ENCODE peak calls at places on chromosome 4, in eight cellular contexts. D, B, Y, G, J, M, C and Q are unnamed samples.

GRCh38 chr4:89835413-89835812 is 1.5 kb downstream of the SNCA start:
- DNase-seq in D (no peak), B (no peak), Y (no peak), G (no peak), J (no peak), M (no peak), C (no peak), Q (no peak)

GRCh38 chr4:22477136-22477793 is 38.6 kb downstream of the ADGRA3 start:
- DNase-seq in D (no peak), B (no peak), Y (no peak), G (no peak), J (no peak), M (no peak), C (no peak), Q (no peak)

GRCh38 chr4:10008208-10009005 is 12.9 kb downstream of the SLC2A9 start:
- DNase-seq in D (no peak), B (no peak), Y (peak; percentile 57), G (peak; percentile 49), J (peak; percentile 43), M (peak; percentile 41), C (peak; percentile 13), Q (peak; percentile 57)

GRCh38 chr4:77184018-77184417 is 27.0 kb downstream of the CCNG2 start:
- DNase-seq in D (no peak), B (no peak), Y (no peak), G (no peak), J (peak; percentile 16), M (no peak), C (no peak), Q (no peak)

GRCh38 chr4:89373396-89373795 is 65.8 kb upstream of the GPRIN3 start:
- DNase-seq in D (no peak), B (no peak), Y (no peak), G (no peak), J (no peak), M (no peak), C (no peak), Q (no peak)

GRCh38 chr4:22170353-22170752 is 221.8 kb upstream of the KCNIP4 start:
- DNase-seq in D (peak; percentile 53), B (no peak), Y (peak; percentile 33), G (peak; percentile 54), J (peak; percentile 87), M (peak; percentile 16), C (peak; percentile 11), Q (peak; percentile 25)

GRCh38 chr4:22514001-22514400 is 1.9 kb downstream of the ADGRA3 start:
- DNase-seq in D (peak; percentile 42), B (no peak), Y (peak; percentile 52), G (peak; percentile 33), J (peak; percentile 83), M (peak; percentile 82), C (peak; percentile 44), Q (peak; percentile 81)

GRCh38 chr4:95122001-95122400 is 364.2 kb downstream of the BMPR1B start:
- DNase-seq in D (no peak), B (no peak), Y (no peak), G (no peak), J (no peak), M (no peak), C (no peak), Q (no peak)

GRCh38 chr4:80215449-80216052 is 18.2 kb downstream of the PRDM8 start:
- DNase-seq in D (no peak), B (no peak), Y (peak; percentile 78), G (peak; percentile 65), J (peak; percentile 58), M (peak; percentile 54), C (peak; percentile 57), Q (no peak)